ENCODE peak calls at places on chromosomes 12 and 14, in seven cellular contexts. L is cortex of kidney, B is AG20443, Y is GM20000, M is HS-5, J is astrocyte of the spinal cord, G is body of pancreas. R is an unnamed sample.

GRCh38 chr12:10966314-10966713 is 20.4 kb downstream of the TAS2R50 start:
- DNase-seq in L (no peak), Y (no peak), B (no peak), G (no peak), M (no peak), J (no peak), R (no peak)

GRCh38 chr14:79581912-79582576 is 629.3 kb downstream of the DIO2 start:
- DNase-seq in L (no peak), G (no peak), M (peak), Y (no peak), J (peak), B (no peak), R (peak)

GRCh38 chr14:92362781-92363235 is 39.8 kb downstream of the SLC24A4 start:
- DNase-seq in Y (no peak), J (no peak), M (no peak), G (no peak), L (no peak), B (peak), R (peak)

GRCh38 chr12:21257172-21257571 is 77.5 kb downstream of the SLCO1A2 start:
- DNase-seq in L (no peak), J (no peak), Y (no peak), M (no peak), B (no peak), G (no peak), R (no peak)

GRCh38 chr14:94330857-94331256 is 7.7 kb upstream of the SERPINA6 start:
- DNase-seq in G (no peak), B (no peak), Y (no peak), L (no peak), J (no peak), M (no peak), R (no peak)

GRCh38 chr14:92417759-92418158 is 94.8 kb downstream of the SLC24A4 start:
- DNase-seq in M (no peak), Y (no peak), B (no peak), G (no peak), J (no peak), L (no peak), R (peak)

GRCh38 chr14:90534091-90534837 is 137.4 kb downstream of the CALM1 start:
- DNase-seq in J (peak), L (no peak), Y (no peak), G (no peak), B (peak), M (no peak), R (peak)

GRCh38 chr12:111791507-111791906 is 24.8 kb downstream of the ALDH2 start:
- DNase-seq in M (no peak), J (no peak), B (no peak), L (no peak), Y (no peak), G (no peak), R (no peak)

GRCh38 chr12:98909749-98910148 is 264.7 kb downstream of the APAF1 start:
- DNase-seq in J (no peak), B (no peak), G (no peak), M (no peak), L (no peak), Y (no peak), R (no peak)

GRCh38 chr12:5166976-5167375 is 123.3 kb downstream of the KCNA5 start:
- DNase-seq in J (peak), G (no peak), L (no peak), Y (no peak), B (peak), M (peak), R (peak)

GRCh38 chr12:65646127-65646643 is 178.1 kb upstream of the HMGA2 start:
- DNase-seq in G (no peak), L (no peak), Y (no peak), B (no peak), J (no peak), M (no peak), R (no peak)

GRCh38 chr12:127133675-127134335 is 1133.2 kb upstream of the TMEM132C start:
- DNase-seq in J (no peak), M (no peak), B (no peak), L (no peak), Y (no peak), G (no peak), R (no peak)

GRCh38 chr14:51621654-51622053 is 30.1 kb upstream of the FRMD6 start:
- DNase-seq in M (no peak), L (no peak), B (no peak), G (no peak), J (no peak), Y (no peak), R (no peak)

GRCh38 chr14:72946491-72946890 is 20.2 kb downstream of the DCAF4 start:
- DNase-seq in L (no peak), B (peak), J (peak), Y (no peak), G (no peak), M (no peak), R (no peak)

GRCh38 chr12:101793401-101793800 is 37.4 kb downstream of the GNPTAB start:
- DNase-seq in L (no peak), B (peak), G (no peak), M (peak), J (peak), Y (peak), R (peak)

GRCh38 chr14:104078031-104078455 is 7.5 kb upstream of the ASPG start:
- DNase-seq in G (peak), M (peak), B (peak), L (no peak), Y (peak), J (peak), R (peak)

GRCh38 chr14:56119221-56119967 is 1.2 kb downstream of the PELI2 start:
- DNase-seq in J (peak), B (peak), Y (peak), L (no peak), M (no peak), G (peak), R (peak)

GRCh38 chr12:65649126-65649525 is 175.2 kb upstream of the HMGA2 start:
- DNase-seq in J (peak), G (no peak), L (no peak), M (peak), B (peak), Y (no peak), R (peak)

GRCh38 chr12:52543985-52544888 is 8.7 kb downstream of the KRT71 start:
- DNase-seq in M (no peak), J (no peak), L (no peak), B (peak), G (no peak), Y (no peak), R (peak)

GRCh38 chr14:22427771-22428228 is 161.2 kb downstream of the DAD1 start:
- DNase-seq in M (no peak), J (peak), L (no peak), G (peak), Y (no peak), B (peak), R (peak)

GRCh38 chr14:28831126-28831525 is 64.5 kb downstream of the FOXG1 start:
- DNase-seq in G (no peak), L (no peak), M (no peak), J (no peak), Y (peak), B (no peak), R (no peak)

GRCh38 chr12:3551386-3551785 is 60.4 kb downstream of the PRMT8 start:
- DNase-seq in M (no peak), Y (no peak), G (no peak), J (no peak), B (no peak), L (no peak), R (no peak)